ENCODE peak calls at places on chromosomes 12 and 14, in seven cellular contexts. Z is activated CD4-positive, CD25-positive, alpha-beta regulatory T cell treated with anti-CD3 and anti-CD28 coated beads, Interleukin-2, amount 50 U/mL, for 72 hours; J is effector CD8-positive, alpha-beta T cell; D is brain microvascular endothelial cell; G is psoas muscle; I is frontal cortex; N is A549. F is an unnamed sample.

GRCh38 chr12:2274733-2275132 is 221.9 kb downstream of the CACNA1C start:
- DNase-seq in Z (no peak), J (no peak), D (no peak), G (no peak), I (no peak), N (no peak), F (no peak)

GRCh38 chr14:104332634-104333270 is 194.4 kb downstream of the KIF26A start:
- DNase-seq in Z (no peak), J (no peak), D (no peak), G (peak; percentile 34), I (no peak), N (no peak), F (no peak)

GRCh38 chr12:68904351-68904982 is 28.5 kb downstream of the CPM start:
- DNase-seq in Z (no peak), J (no peak), D (no peak), G (no peak), I (no peak), N (no peak), F (no peak)

GRCh38 chr14:97513891-97514290 is 716.7 kb downstream of the VRK1 start:
- DNase-seq in Z (no peak), J (no peak), D (no peak), G (no peak), I (no peak), N (no peak), F (no peak)

GRCh38 chr14:59103396-59103795 is 85.1 kb upstream of the DAAM1 start:
- DNase-seq in Z (no peak), J (no peak), D (no peak), G (no peak), I (no peak), N (no peak), F (no peak)

GRCh38 chr12:44817687-44818086 is 58.4 kb downstream of the NELL2 start:
- DNase-seq in Z (no peak), J (no peak), D (no peak), G (no peak), I (no peak), N (no peak), F (no peak)

GRCh38 chr12:13465641-13466040 is 269.1 kb downstream of the EMP1 start:
- DNase-seq in Z (no peak), J (no peak), D (no peak), G (peak; percentile 80), I (no peak), N (no peak), F (no peak)

GRCh38 chr12:123900898-123901376 is 71.7 kb downstream of the CCDC92 start:
- DNase-seq in Z (no peak), J (no peak), D (no peak), G (no peak), I (no peak), N (no peak), F (no peak)

GRCh38 chr12:6618483-6618882 is 11.3 kb upstream of the CHD4 start:
- DNase-seq in Z (no peak), J (no peak), D (no peak), G (no peak), I (no peak), N (no peak), F (no peak)

GRCh38 chr12:27460471-27460978 is 14.0 kb downstream of the SMCO2 start:
- DNase-seq in Z (no peak), J (no peak), D (peak; percentile 41), G (no peak), I (no peak), N (peak; percentile 39), F (no peak)

GRCh38 chr12:131674373-131674772 is 36.5 kb upstream of the SFSWAP start:
- DNase-seq in Z (no peak), J (no peak), D (no peak), G (no peak), I (no peak), N (no peak), F (no peak)

GRCh38 chr12:45299132-45299692 is 83.3 kb downstream of the ANO6 start:
- DNase-seq in Z (no peak), J (no peak), D (peak; percentile 80), G (no peak), I (no peak), N (no peak), F (no peak)

GRCh38 chr12:118059645-118060275 is 1.2 kb downstream of the WSB2 start:
- DNase-seq in Z (no peak), J (no peak), D (no peak), G (no peak), I (no peak), N (no peak), F (peak; percentile 73)

GRCh38 chr14:101445278-101445677 is 116.0 kb upstream of the DIO3 start:
- DNase-seq in Z (no peak), J (no peak), D (no peak), G (no peak), I (no peak), N (no peak), F (no peak)

GRCh38 chr12:64673490-64674169 is 63.3 kb downstream of the RASSF3 start:
- DNase-seq in Z (no peak), J (no peak), D (no peak), G (no peak), I (no peak), N (no peak), F (no peak)

GRCh38 chr12:82057770-82058169 is 298.6 kb upstream of the PPFIA2 start:
- DNase-seq in Z (no peak), J (no peak), D (no peak), G (no peak), I (no peak), N (no peak), F (no peak)

GRCh38 chr12:129258781-129259318 is 405.6 kb downstream of the GLT1D1 start:
- DNase-seq in Z (no peak), J (no peak), D (no peak), G (no peak), I (no peak), N (no peak), F (no peak)

GRCh38 chr14:88013750-88014349 is 8.9 kb downstream of the GPR65 start:
- DNase-seq in Z (no peak), J (no peak), D (peak; percentile 80), G (peak; percentile 58), I (no peak), N (peak; percentile 84), F (peak; percentile 52)

GRCh38 chr14:51592836-51593235 is 58.9 kb upstream of the FRMD6 start:
- DNase-seq in Z (no peak), J (no peak), D (no peak), G (no peak), I (no peak), N (no peak), F (no peak)

GRCh38 chr14:102568115-102568614 is 24.3 kb upstream of the RCOR1 start:
- DNase-seq in Z (peak; percentile 59), J (no peak), D (no peak), G (no peak), I (no peak), N (peak; percentile 50), F (no peak)

GRCh38 chr12:63905523-63905922 is 61.0 kb downstream of the SRGAP1 start:
- DNase-seq in Z (no peak), J (no peak), D (no peak), G (no peak), I (no peak), N (peak; percentile 33), F (peak; percentile 29)

GRCh38 chr12:85076688-85077430 is 40.7 kb downstream of the LRRIQ1 start:
- DNase-seq in Z (no peak), J (no peak), D (peak; percentile 83), G (no peak), I (no peak), N (peak; percentile 82), F (peak; percentile 63)

GRCh38 chr12:79409562-79409961 is 281.2 kb downstream of the PAWR start:
- DNase-seq in Z (no peak), J (no peak), D (peak; percentile 72), G (no peak), I (no peak), N (no peak), F (no peak)

GRCh38 chr14:79544671-79545070 is 666.6 kb downstream of the DIO2 start:
- DNase-seq in Z (no peak), J (no peak), D (peak; percentile 80), G (no peak), I (no peak), N (no peak), F (no peak)

GRCh38 chr14:79056879-79057278 is 886.7 kb downstream of the NRXN3 start:
- DNase-seq in Z (no peak), J (no peak), D (peak; percentile 56), G (no peak), I (no peak), N (no peak), F (no peak)

GRCh38 chr12:9651265-9651729 is 18.2 kb upstream of the CLEC2D start:
- DNase-seq in Z (peak; percentile 52), J (no peak), D (peak; percentile 43), G (no peak), I (no peak), N (no peak), F (no peak)

GRCh38 chr14:68172216-68172615 is 352.6 kb downstream of the RAD51B start:
- DNase-seq in Z (no peak), J (no peak), D (no peak), G (no peak), I (no peak), N (peak; percentile 81), F (no peak)

GRCh38 chr14:104774453-104775072 is 21.0 kb downstream of the AKT1 start:
- DNase-seq in Z (no peak), J (no peak), D (no peak), G (no peak), I (no peak), N (no peak), F (no peak)

GRCh38 chr14:95098984-95099599 is 58.2 kb downstream of the DICER1 start:
- DNase-seq in Z (no peak), J (no peak), D (peak; percentile 64), G (peak; percentile 77), I (no peak), N (peak; percentile 82), F (peak; percentile 51)

GRCh38 chr12:89058393-89058792 is 293.9 kb downstream of the DUSP6 start:
- DNase-seq in Z (no peak), J (no peak), D (no peak), G (peak; percentile 23), I (no peak), N (no peak), F (no peak)